ENCODE peak calls at places on chromosomes 5 and 9, in eight cellular contexts. One of them, this sample, is unnamed.

GRCh38 chr5:119537704-119538103 is 85.4 kb downstream of the HSD17B4 start:
- DNase-seq in Panc1: no peak
- DNase-seq in CD4-positive, alpha-beta T cell: no peak
- DNase-seq in cardiac fibroblast: peak
- DNase-seq in mesothelial cell of epicardium: no peak
- DNase-seq in PC-3: peak
- DNase-seq in kidney: no peak
- DNase-seq in foreskin keratinocyte: peak
- DNase-seq in this sample: no peak

GRCh38 chr9:93829271-93830223 is 125.6 kb downstream of the BARX1 start:
- DNase-seq in CD4-positive, alpha-beta T cell: no peak
- DNase-seq in Panc1: no peak
- DNase-seq in mesothelial cell of epicardium: no peak
- DNase-seq in kidney: no peak
- DNase-seq in PC-3: no peak
- DNase-seq in cardiac fibroblast: no peak
- DNase-seq in foreskin keratinocyte: no peak
- DNase-seq in this sample: no peak

GRCh38 chr9:114072181-114073140 is 5.6 kb downstream of the AMBP start:
- DNase-seq in foreskin keratinocyte: no peak
- DNase-seq in mesothelial cell of epicardium: no peak
- DNase-seq in cardiac fibroblast: peak
- DNase-seq in CD4-positive, alpha-beta T cell: no peak
- DNase-seq in kidney: no peak
- DNase-seq in Panc1: no peak
- DNase-seq in PC-3: no peak
- DNase-seq in this sample: no peak

GRCh38 chr5:39479537-39479936 is 54.8 kb upstream of the DAB2 start:
- DNase-seq in foreskin keratinocyte: no peak
- DNase-seq in cardiac fibroblast: no peak
- DNase-seq in mesothelial cell of epicardium: no peak
- DNase-seq in CD4-positive, alpha-beta T cell: no peak
- DNase-seq in Panc1: no peak
- DNase-seq in kidney: no peak
- DNase-seq in PC-3: no peak
- DNase-seq in this sample: no peak

GRCh38 chr5:1421521-1422341 is 23.5 kb downstream of the SLC6A3 start:
- DNase-seq in cardiac fibroblast: no peak
- DNase-seq in Panc1: no peak
- DNase-seq in mesothelial cell of epicardium: no peak
- DNase-seq in kidney: peak
- DNase-seq in PC-3: no peak
- DNase-seq in CD4-positive, alpha-beta T cell: no peak
- DNase-seq in foreskin keratinocyte: no peak
- DNase-seq in this sample: no peak

GRCh38 chr9:96460470-96460869 is 10.5 kb downstream of the HABP4 start:
- DNase-seq in Panc1: no peak
- DNase-seq in kidney: no peak
- DNase-seq in PC-3: no peak
- DNase-seq in mesothelial cell of epicardium: no peak
- DNase-seq in foreskin keratinocyte: no peak
- DNase-seq in CD4-positive, alpha-beta T cell: no peak
- DNase-seq in cardiac fibroblast: peak
- DNase-seq in this sample: no peak

GRCh38 chr5:138354926-138355378 is 2.5 kb downstream of the KDM3B start:
- DNase-seq in CD4-positive, alpha-beta T cell: peak
- DNase-seq in cardiac fibroblast: peak
- DNase-seq in foreskin keratinocyte: peak
- DNase-seq in mesothelial cell of epicardium: no peak
- DNase-seq in Panc1: no peak
- DNase-seq in PC-3: peak
- DNase-seq in kidney: no peak
- DNase-seq in this sample: peak

GRCh38 chr5:9464478-9464877 is 81.4 kb downstream of the SEMA5A start:
- DNase-seq in CD4-positive, alpha-beta T cell: no peak
- DNase-seq in Panc1: no peak
- DNase-seq in PC-3: no peak
- DNase-seq in cardiac fibroblast: no peak
- DNase-seq in mesothelial cell of epicardium: no peak
- DNase-seq in kidney: no peak
- DNase-seq in foreskin keratinocyte: no peak
- DNase-seq in this sample: no peak

GRCh38 chr9:89122944-89123343 is 55.7 kb downstream of the SHC3 start:
- DNase-seq in CD4-positive, alpha-beta T cell: no peak
- DNase-seq in mesothelial cell of epicardium: no peak
- DNase-seq in foreskin keratinocyte: peak
- DNase-seq in kidney: no peak
- DNase-seq in PC-3: no peak
- DNase-seq in cardiac fibroblast: peak
- DNase-seq in Panc1: no peak
- DNase-seq in this sample: no peak

GRCh38 chr9:120032639-120033038 is 547.3 kb downstream of the CDK5RAP2 start:
- DNase-seq in cardiac fibroblast: no peak
- DNase-seq in PC-3: no peak
- DNase-seq in Panc1: no peak
- DNase-seq in CD4-positive, alpha-beta T cell: no peak
- DNase-seq in kidney: no peak
- DNase-seq in mesothelial cell of epicardium: no peak
- DNase-seq in foreskin keratinocyte: no peak
- DNase-seq in this sample: no peak

GRCh38 chr5:172691886-172692285 is 50.8 kb downstream of the NEURL1B start:
- DNase-seq in CD4-positive, alpha-beta T cell: no peak
- DNase-seq in Panc1: no peak
- DNase-seq in kidney: peak
- DNase-seq in mesothelial cell of epicardium: no peak
- DNase-seq in cardiac fibroblast: no peak
- DNase-seq in PC-3: no peak
- DNase-seq in foreskin keratinocyte: no peak
- DNase-seq in this sample: no peak

GRCh38 chr9:96150324-96151023 is 151.5 kb downstream of the HSD17B3 start:
- DNase-seq in kidney: no peak
- DNase-seq in Panc1: no peak
- DNase-seq in CD4-positive, alpha-beta T cell: peak
- DNase-seq in foreskin keratinocyte: no peak
- DNase-seq in PC-3: no peak
- DNase-seq in mesothelial cell of epicardium: no peak
- DNase-seq in cardiac fibroblast: no peak
- DNase-seq in this sample: no peak

GRCh38 chr5:60835554-60835953 is 8.5 kb downstream of the ELOVL7 start:
- DNase-seq in mesothelial cell of epicardium: no peak
- DNase-seq in PC-3: peak
- DNase-seq in kidney: no peak
- DNase-seq in foreskin keratinocyte: peak
- DNase-seq in Panc1: no peak
- DNase-seq in cardiac fibroblast: peak
- DNase-seq in CD4-positive, alpha-beta T cell: no peak
- DNase-seq in this sample: no peak

GRCh38 chr9:89743216-89743575 is 138.4 kb downstream of the GADD45G start:
- DNase-seq in Panc1: no peak
- DNase-seq in kidney: peak
- DNase-seq in PC-3: no peak
- DNase-seq in mesothelial cell of epicardium: no peak
- DNase-seq in CD4-positive, alpha-beta T cell: no peak
- DNase-seq in foreskin keratinocyte: no peak
- DNase-seq in cardiac fibroblast: no peak
- DNase-seq in this sample: no peak

GRCh38 chr5:55636711-55637110 is 75.4 kb downstream of the SLC38A9 start:
- DNase-seq in kidney: peak
- DNase-seq in Panc1: no peak
- DNase-seq in mesothelial cell of epicardium: no peak
- DNase-seq in PC-3: peak
- DNase-seq in cardiac fibroblast: peak
- DNase-seq in CD4-positive, alpha-beta T cell: no peak
- DNase-seq in foreskin keratinocyte: peak
- DNase-seq in this sample: peak

GRCh38 chr5:42991477-42992034 is 48.6 kb downstream of the ANXA2R start:
- DNase-seq in PC-3: no peak
- DNase-seq in CD4-positive, alpha-beta T cell: no peak
- DNase-seq in foreskin keratinocyte: no peak
- DNase-seq in kidney: peak
- DNase-seq in Panc1: no peak
- DNase-seq in cardiac fibroblast: no peak
- DNase-seq in mesothelial cell of epicardium: no peak
- DNase-seq in this sample: no peak

GRCh38 chr5:110401881-110402280 is 324.6 kb downstream of the TMEM232 start:
- DNase-seq in CD4-positive, alpha-beta T cell: no peak
- DNase-seq in kidney: no peak
- DNase-seq in mesothelial cell of epicardium: no peak
- DNase-seq in Panc1: no peak
- DNase-seq in PC-3: no peak
- DNase-seq in cardiac fibroblast: peak
- DNase-seq in foreskin keratinocyte: no peak
- DNase-seq in this sample: no peak

GRCh38 chr5:36796171-36796570 is 80.4 kb upstream of the NIPBL start:
- DNase-seq in PC-3: no peak
- DNase-seq in foreskin keratinocyte: no peak
- DNase-seq in mesothelial cell of epicardium: no peak
- DNase-seq in Panc1: no peak
- DNase-seq in cardiac fibroblast: peak
- DNase-seq in kidney: no peak
- DNase-seq in CD4-positive, alpha-beta T cell: no peak
- DNase-seq in this sample: no peak

GRCh38 chr5:144698454-144698853 is 527.8 kb downstream of the KCTD16 start:
- DNase-seq in PC-3: peak
- DNase-seq in kidney: no peak
- DNase-seq in foreskin keratinocyte: no peak
- DNase-seq in cardiac fibroblast: no peak
- DNase-seq in Panc1: no peak
- DNase-seq in CD4-positive, alpha-beta T cell: no peak
- DNase-seq in mesothelial cell of epicardium: no peak
- DNase-seq in this sample: peak

DNA sequence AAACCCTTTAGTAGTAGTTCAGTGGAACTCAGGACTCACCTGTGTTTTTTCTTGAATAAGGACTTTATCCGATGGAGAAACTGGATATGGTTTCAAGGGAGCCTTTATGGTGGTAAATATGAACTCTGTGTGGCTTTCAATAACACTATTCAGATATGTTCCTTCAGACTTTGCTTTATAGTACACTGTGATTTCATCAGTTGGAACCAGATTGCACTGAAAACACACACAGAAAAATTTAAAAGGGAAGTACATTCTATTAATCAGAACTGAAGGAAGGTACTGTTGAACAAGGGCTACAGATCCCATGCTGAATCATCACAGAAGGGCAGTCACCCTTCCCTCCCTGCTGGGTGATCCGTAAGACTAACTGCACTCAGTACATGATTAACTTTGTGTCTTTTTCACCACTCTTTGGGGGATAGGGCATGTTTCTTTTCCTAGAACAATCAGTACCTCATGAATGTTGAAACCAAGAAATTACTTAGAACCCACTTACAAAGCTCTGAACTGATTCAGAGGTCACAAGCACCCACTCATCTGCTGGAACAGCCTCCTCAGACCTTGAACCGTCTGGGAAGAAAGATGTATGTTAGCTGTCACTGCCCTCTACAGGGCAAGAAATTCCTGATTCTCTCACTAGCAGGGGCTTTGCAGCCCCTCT is 51.2 kb downstream of the IARS1 start:
- DNase-seq in cardiac fibroblast: peak
- DNase-seq in foreskin keratinocyte: no peak
- DNase-seq in Panc1: no peak
- DNase-seq in PC-3: no peak
- DNase-seq in CD4-positive, alpha-beta T cell: no peak
- DNase-seq in mesothelial cell of epicardium: no peak
- DNase-seq in kidney: no peak
- DNase-seq in this sample: peak
- TF ChIP-seq CTCF in cardiac fibroblast: peak
- TF ChIP-seq CTCF in foreskin keratinocyte: peak
- TF ChIP-seq CTCF in Panc1: peak
- TF ChIP-seq CTCF in PC-3: peak
- TF ChIP-seq CTCF in CD4-positive, alpha-beta T cell: no peak
- TF ChIP-seq CTCF in mesothelial cell of epicardium: no peak
- TF ChIP-seq CTCF in kidney: peak
- TF ChIP-seq CTCF in this sample: peak

GRCh38 chr5:131064669-131065371 is 100.2 kb downstream of the HINT1 start:
- DNase-seq in mesothelial cell of epicardium: no peak
- DNase-seq in cardiac fibroblast: no peak
- DNase-seq in CD4-positive, alpha-beta T cell: no peak
- DNase-seq in PC-3: no peak
- DNase-seq in Panc1: no peak
- DNase-seq in kidney: no peak
- DNase-seq in foreskin keratinocyte: no peak
- DNase-seq in this sample: no peak

GRCh38 chr5:131067596-131067995 is 97.5 kb downstream of the HINT1 start:
- DNase-seq in foreskin keratinocyte: peak
- DNase-seq in kidney: no peak
- DNase-seq in mesothelial cell of epicardium: no peak
- DNase-seq in Panc1: no peak
- DNase-seq in CD4-positive, alpha-beta T cell: no peak
- DNase-seq in PC-3: peak
- DNase-seq in cardiac fibroblast: no peak
- DNase-seq in this sample: no peak

GRCh38 chr5:131068893-131069643 is 96.0 kb downstream of the HINT1 start:
- DNase-seq in kidney: no peak
- DNase-seq in cardiac fibroblast: no peak
- DNase-seq in foreskin keratinocyte: no peak
- DNase-seq in Panc1: no peak
- DNase-seq in mesothelial cell of epicardium: no peak
- DNase-seq in PC-3: no peak
- DNase-seq in CD4-positive, alpha-beta T cell: peak
- DNase-seq in this sample: no peak
- TF ChIP-seq CTCF in kidney: no peak
- TF ChIP-seq CTCF in cardiac fibroblast: no peak
- TF ChIP-seq CTCF in foreskin keratinocyte: no peak
- TF ChIP-seq CTCF in Panc1: no peak
- TF ChIP-seq CTCF in mesothelial cell of epicardium: no peak
- TF ChIP-seq CTCF in PC-3: peak
- TF ChIP-seq CTCF in CD4-positive, alpha-beta T cell: peak
- TF ChIP-seq CTCF in this sample: no peak

GRCh38 chr9:131503626-131504465 is 1.1 kb downstream of the POMT1 start:
- DNase-seq in kidney: no peak
- DNase-seq in PC-3: peak
- DNase-seq in foreskin keratinocyte: peak
- DNase-seq in Panc1: no peak
- DNase-seq in mesothelial cell of epicardium: no peak
- DNase-seq in cardiac fibroblast: no peak
- DNase-seq in CD4-positive, alpha-beta T cell: peak
- DNase-seq in this sample: peak
- TF ChIP-seq CTCF in kidney: no peak
- TF ChIP-seq CTCF in PC-3: peak
- TF ChIP-seq CTCF in foreskin keratinocyte: peak
- TF ChIP-seq CTCF in Panc1: no peak
- TF ChIP-seq CTCF in mesothelial cell of epicardium: no peak
- TF ChIP-seq CTCF in cardiac fibroblast: no peak
- TF ChIP-seq CTCF in CD4-positive, alpha-beta T cell: no peak
- TF ChIP-seq CTCF in this sample: peak

DNA sequence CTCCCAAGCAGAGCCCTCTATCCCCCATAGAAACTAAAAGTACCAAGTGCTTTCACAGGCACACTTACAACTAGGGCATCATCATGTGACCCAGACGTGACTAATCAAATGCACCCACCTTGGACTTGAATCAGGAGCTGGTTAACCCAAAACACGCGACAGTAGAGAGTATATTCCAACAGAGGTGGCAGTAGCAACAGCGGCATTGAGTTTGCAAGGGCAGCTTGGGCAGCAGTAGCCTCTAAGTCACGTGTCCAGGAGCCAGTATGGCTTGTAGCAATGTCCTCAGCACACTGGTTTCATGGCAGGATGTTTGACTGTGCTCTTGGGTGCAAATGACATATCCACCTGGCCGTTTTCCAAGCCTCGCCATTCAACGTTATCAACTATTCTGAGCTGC is 73.4 kb upstream of the DNAH5 start:
- DNase-seq in cardiac fibroblast: no peak
- DNase-seq in Panc1: no peak
- DNase-seq in CD4-positive, alpha-beta T cell: no peak
- DNase-seq in PC-3: no peak
- DNase-seq in foreskin keratinocyte: no peak
- DNase-seq in mesothelial cell of epicardium: no peak
- DNase-seq in kidney: no peak
- DNase-seq in this sample: no peak
- TF ChIP-seq CTCF in cardiac fibroblast: no peak
- TF ChIP-seq CTCF in Panc1: no peak
- TF ChIP-seq CTCF in CD4-positive, alpha-beta T cell: no peak
- TF ChIP-seq CTCF in PC-3: no peak
- TF ChIP-seq CTCF in foreskin keratinocyte: no peak
- TF ChIP-seq CTCF in mesothelial cell of epicardium: no peak
- TF ChIP-seq CTCF in kidney: no peak
- TF ChIP-seq CTCF in this sample: no peak